ENCODE peak calls at places on chromosomes 7 and 10, in seven cellular contexts. U is body of pancreas, Y is stomach, M is IMR-90, I is astrocyte of the spinal cord, T is fibroblast of villous mesenchyme, L is HTR-8/SVneo. F is an unnamed sample.

GRCh38 chr10:116143673-116144072 is 129.3 kb downstream of the GFRA1 start:
- DNase-seq in T (no peak), U (no peak), L (no peak), M (no peak), I (no peak), Y (no peak), F (no peak)

GRCh38 chr7:130289478-130289877 is 3.5 kb upstream of the CPA4 start:
- DNase-seq in U (no peak), L (no peak), M (no peak), T (no peak), I (no peak), Y (no peak), F (no peak)

GRCh38 chr10:62454696-62455451 is 80.7 kb downstream of the ZNF365 start:
- DNase-seq in L (peak; percentile 41), Y (no peak), U (no peak), T (peak; percentile 89), I (peak; percentile 48), M (peak; percentile 56), F (no peak)

GRCh38 chr7:91883676-91884362 is 3.3 kb upstream of the MTERF1 start:
- DNase-seq in U (no peak), L (no peak), I (peak; percentile 65), T (no peak), Y (no peak), M (no peak), F (no peak)

GRCh38 chr7:77269360-77270075 is 69.9 kb upstream of the FGL2 start:
- DNase-seq in U (no peak), Y (no peak), M (peak; percentile 11), T (peak; percentile 42), I (no peak), L (no peak), F (no peak)

GRCh38 chr10:75538144-75538543 is 106.7 kb downstream of the LRMDA start:
- DNase-seq in L (no peak), Y (no peak), M (no peak), U (no peak), I (no peak), T (no peak), F (no peak)

GRCh38 chr10:114590983-114591382 is 67.1 kb downstream of the ABLIM1 start:
- DNase-seq in I (no peak), Y (no peak), L (no peak), T (no peak), U (no peak), M (no peak), F (no peak)

GRCh38 chr10:77850620-77851231 is 75.8 kb downstream of the DLG5 start:
- DNase-seq in M (no peak), I (no peak), L (no peak), Y (no peak), T (no peak), U (no peak), F (no peak)

GRCh38 chr7:84193787-84194186 is 802 bp downstream of the SEMA3A start:
- DNase-seq in Y (no peak), L (no peak), U (no peak), I (peak; percentile 34), M (no peak), T (peak; percentile 24), F (no peak)

GRCh38 chr7:72112530-72112929 is 299.6 kb downstream of the CALN1 start:
- DNase-seq in L (no peak), M (no peak), Y (no peak), T (no peak), U (no peak), I (no peak), F (no peak)

GRCh38 chr7:100602889-100603696 is 930 bp downstream of the PCOLCE start:
- DNase-seq in M (peak; percentile 82), U (no peak), I (peak; percentile 89), Y (no peak), T (peak; percentile 89), L (peak; percentile 72), F (no peak)

GRCh38 chr10:63256047-63256773 is 123.1 kb downstream of the NRBF2 start:
- DNase-seq in T (peak; percentile 60), I (no peak), Y (no peak), U (no peak), L (no peak), M (no peak), F (no peak)

GRCh38 chr7:92809397-92810241 is 26.8 kb downstream of the CDK6 start:
- DNase-seq in L (peak; percentile 39), U (peak; percentile 78), I (peak; percentile 94), Y (peak; percentile 77), T (peak; percentile 95), M (peak; percentile 97), F (peak; percentile 66)

GRCh38 chr7:28802450-28802849 is 155.7 kb downstream of the TRIL start:
- DNase-seq in I (peak; percentile 32), M (no peak), L (no peak), U (no peak), T (no peak), Y (no peak), F (no peak)